ENCODE peak calls at places on chromosomes 2 and 18, in four cellular contexts. H is H9, J is mesenchymal stem cell, O is PC-3. R is an unnamed sample.
A peak's percentile ranks its signal among the peaks of the same experiment; 100 is the strongest.

GRCh38 chr2:217279571-217279970 is 419.7 kb upstream of the TNP1 start:
- DNase-seq in H (no peak), J (peak; percentile 93), O (peak; percentile 86), R (peak; percentile 97)

GRCh38 chr2:35463805-35464596 is 891.6 kb upstream of the CRIM1 start:
- DNase-seq in H (no peak), J (no peak), O (no peak), R (no peak)

GRCh38 chr2:241760301-241760771 is 16.3 kb upstream of the GAL3ST2 start:
- DNase-seq in H (peak; percentile 14), J (no peak), O (no peak), R (no peak)

GRCh38 chr2:191632426-191632825 is 45.5 kb upstream of the NABP1 start:
- DNase-seq in H (no peak), J (no peak), O (no peak), R (no peak)

GRCh38 chr2:118374974-118375745 is 286.9 kb downstream of the INSIG2 start:
- DNase-seq in H (no peak), J (no peak), O (no peak), R (peak; percentile 65)

GRCh38 chr2:133972786-133973185 is 281.1 kb upstream of the MGAT5 start:
- DNase-seq in H (no peak), J (no peak), O (no peak), R (peak; percentile 62)

GRCh38 chr2:200221055-200221692 is 85.3 kb upstream of the SPATS2L start:
- DNase-seq in H (no peak), J (no peak), O (no peak), R (no peak)

GRCh38 chr18:37378616-37379015 is 187.0 kb downstream of the CELF4 start:
- DNase-seq in H (no peak), J (no peak), O (no peak), R (no peak)

GRCh38 chr18:56501896-56502295 is 136.5 kb downstream of the TXNL1 start:
- DNase-seq in H (no peak), J (no peak), O (no peak), R (no peak)

GRCh38 chr2:24080721-24081120 is 3.9 kb downstream of the TP53I3 start:
- DNase-seq in H (no peak), J (no peak), O (no peak), R (no peak)

GRCh38 chr2:2586068-2586776 is 255.1 kb upstream of the MYT1L start:
- DNase-seq in H (no peak), J (no peak), O (no peak), R (no peak)

GRCh38 chr2:68594674-68595492 is 48.5 kb upstream of the PROKR1 start:
- DNase-seq in H (peak; percentile 38), J (peak; percentile 50), O (peak; percentile 66), R (peak; percentile 57)

GRCh38 chr2:98348066-98348561 is 1.9 kb downstream of the CNGA3 start:
- DNase-seq in H (peak; percentile 75), J (peak; percentile 21), O (no peak), R (peak; percentile 18)

GRCh38 chr2:177344316-177344715 is 48.3 kb upstream of the AGPS start:
- DNase-seq in H (no peak), J (no peak), O (peak; percentile 23), R (no peak)

GRCh38 chr2:201628545-201628944 is 14.8 kb downstream of the TMEM237 start:
- DNase-seq in H (no peak), J (peak; percentile 3), O (no peak), R (peak; percentile 72)

GRCh38 chr2:202237787-202238233 is 587 bp downstream of the SUMO1 start:
- DNase-seq in H (peak; percentile 45), J (peak; percentile 83), O (peak; percentile 34), R (peak; percentile 87)

GRCh38 chr2:33496150-33496549 is 19.7 kb downstream of the RASGRP3 start:
- DNase-seq in H (no peak), J (peak; percentile 87), O (no peak), R (peak; percentile 71)

GRCh38 chr2:21860913-21861312 is 737.1 kb downstream of the TDRD15 start:
- DNase-seq in H (no peak), J (peak; percentile 5), O (no peak), R (no peak)

GRCh38 chr18:64207818-64208217 is 58.9 kb upstream of the LINC00305 start:
- DNase-seq in H (no peak), J (no peak), O (no peak), R (no peak)

GRCh38 chr2:76640905-76641304 is 881.3 kb downstream of the LRRTM4 start:
- DNase-seq in H (no peak), J (peak; percentile 12), O (no peak), R (no peak)

GRCh38 chr2:69582582-69583176 is 60.9 kb downstream of the AAK1 start:
- DNase-seq in H (no peak), J (no peak), O (no peak), R (peak; percentile 27)

GRCh38 chr18:79589601-79590091 is 90.0 kb upstream of the CTDP1 start:
- DNase-seq in H (no peak), J (no peak), O (no peak), R (no peak)

GRCh38 chr2:75627902-75628504 is 18.6 kb upstream of the MRPL19 start:
- DNase-seq in H (peak; percentile 80), J (peak; percentile 74), O (peak; percentile 90), R (peak; percentile 84)

GRCh38 chr2:75632813-75633212 is 13.8 kb upstream of the MRPL19 start:
- DNase-seq in H (no peak), J (no peak), O (no peak), R (no peak)

GRCh38 chr2:75633620-75634019 is 13.0 kb upstream of the MRPL19 start:
- DNase-seq in H (no peak), J (no peak), O (no peak), R (no peak)

GRCh38 chr2:75634945-75635344 is 11.6 kb upstream of the MRPL19 start:
- DNase-seq in H (no peak), J (no peak), O (peak; percentile 8), R (no peak)

GRCh38 chr2:75632091-75632704 is 14.4 kb upstream of the MRPL19 start:
- DNase-seq in H (no peak), J (peak; percentile 21), O (no peak), R (peak; percentile 79)
- H2AFZ ChIP-seq in H (peak overlapping the region; percentile 57), J (no peak overlapping the region), O (no peak overlapping the region), R (peak overlapping the region; percentile 81)

DNA sequence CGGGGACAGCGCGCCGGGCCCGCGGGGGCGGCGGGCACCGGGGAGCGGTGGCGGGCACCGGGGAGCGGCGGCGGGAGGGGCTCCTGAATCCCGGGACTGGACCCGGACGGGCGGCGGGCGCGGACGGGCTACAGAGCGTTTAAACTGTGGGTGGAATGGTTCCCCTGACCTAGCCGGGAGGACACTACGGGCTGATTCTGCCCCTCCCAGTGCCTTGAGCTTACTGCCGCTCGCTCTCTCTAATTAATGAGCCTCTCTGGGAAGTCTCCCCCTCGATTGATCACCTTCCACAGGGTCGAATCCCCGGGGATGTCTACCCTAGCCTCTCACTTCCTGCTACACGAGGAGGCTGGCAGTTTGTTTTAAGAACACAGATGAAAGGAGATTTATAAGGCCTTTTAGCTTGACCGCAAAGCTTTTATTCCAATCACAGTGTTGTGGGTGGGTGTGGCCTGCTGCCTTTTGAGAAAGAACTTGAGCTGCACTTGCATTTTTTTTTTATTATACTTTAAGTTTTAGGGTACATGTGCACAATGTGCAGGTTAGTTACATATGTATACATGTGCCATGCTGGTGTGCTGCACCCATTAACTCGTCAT is 1.0 kb downstream of the GNAL start:
- DNase-seq in H (peak; percentile 52), J (peak; percentile 46), O (no peak), R (peak; percentile 20)
- H3K9ac ChIP-seq in H (no peak overlapping the region), J (no peak overlapping the region), O (no peak overlapping the region), R (no peak overlapping the region)

GRCh38 chr18:22667616-22668422 is 250.1 kb upstream of the CTAGE1 start:
- DNase-seq in H (no peak), J (peak; percentile 85), O (peak; percentile 91), R (peak; percentile 88)
- H2AFZ ChIP-seq in H (no peak overlapping the region), J (peak overlapping the region; percentile 49), O (peak overlapping the region; percentile 33), R (peak overlapping the region; percentile 61)

GRCh38 chr2:151774506-151774905 is 40.2 kb upstream of the NEB start:
- DNase-seq in H (no peak), J (peak; percentile 53), O (peak; percentile 83), R (peak; percentile 83)
- H3K9ac ChIP-seq in H (no peak overlapping the region), J (peak overlapping the region; percentile 88), O (no peak overlapping the region), R (peak overlapping the region; percentile 71)

GRCh38 chr2:236715511-236715961 is 145.9 kb downstream of the ACKR3 start:
- DNase-seq in H (no peak), J (no peak), O (no peak), R (peak; percentile 52)

GRCh38 chr2:236715077-236715476 is 145.5 kb downstream of the ACKR3 start:
- DNase-seq in H (no peak), J (no peak), O (no peak), R (no peak)

GRCh38 chr2:236717719-236718118 is 148.1 kb downstream of the ACKR3 start:
- DNase-seq in H (no peak), J (no peak), O (peak; percentile 55), R (no peak)

GRCh38 chr2:236718207-236718992 is 148.8 kb downstream of the ACKR3 start:
- DNase-seq in H (no peak), J (no peak), O (peak; percentile 60), R (no peak)

GRCh38 chr2:236717120-236717519 is 147.5 kb downstream of the ACKR3 start:
- DNase-seq in H (no peak), J (no peak), O (no peak), R (no peak)
- H2AFZ ChIP-seq in H (no peak overlapping the region), J (no peak overlapping the region), O (no peak overlapping the region), R (no peak overlapping the region)

DNA sequence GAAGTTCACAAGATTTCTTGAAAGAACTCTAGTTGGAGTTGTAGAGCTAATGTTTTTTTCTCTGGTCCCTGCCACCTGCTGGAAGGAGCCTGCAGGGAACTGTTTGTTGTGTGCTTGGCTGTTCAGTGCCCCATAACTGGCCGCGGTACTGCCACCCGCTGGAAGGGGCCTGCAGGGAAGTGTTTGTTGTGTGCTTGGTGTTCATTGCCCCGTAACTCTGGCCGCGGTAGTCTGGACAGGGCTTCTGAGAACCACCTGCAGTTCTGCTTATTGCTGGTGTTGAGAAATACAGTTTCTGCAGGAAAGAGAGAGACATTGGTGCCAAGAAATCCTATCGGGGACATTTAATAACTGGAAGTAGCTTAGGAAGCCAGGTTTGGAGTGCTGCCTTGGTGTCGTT is 58.1 kb downstream of the AGAP1 start:
- DNase-seq in H (peak; percentile 82), J (peak; percentile 59), O (peak; percentile 71), R (peak; percentile 53)
- H3K9ac ChIP-seq in H (no peak overlapping the region), J (no peak overlapping the region), O (no peak overlapping the region), R (no peak overlapping the region)

GRCh38 chr2:10954856-10955818 is 43.4 kb downstream of the KCNF1 start:
- DNase-seq in H (no peak), J (peak; percentile 36), O (peak; percentile 41), R (no peak)
- H2AFZ ChIP-seq in H (no peak overlapping the region), J (no peak overlapping the region), O (no peak overlapping the region), R (no peak overlapping the region)

DNA sequence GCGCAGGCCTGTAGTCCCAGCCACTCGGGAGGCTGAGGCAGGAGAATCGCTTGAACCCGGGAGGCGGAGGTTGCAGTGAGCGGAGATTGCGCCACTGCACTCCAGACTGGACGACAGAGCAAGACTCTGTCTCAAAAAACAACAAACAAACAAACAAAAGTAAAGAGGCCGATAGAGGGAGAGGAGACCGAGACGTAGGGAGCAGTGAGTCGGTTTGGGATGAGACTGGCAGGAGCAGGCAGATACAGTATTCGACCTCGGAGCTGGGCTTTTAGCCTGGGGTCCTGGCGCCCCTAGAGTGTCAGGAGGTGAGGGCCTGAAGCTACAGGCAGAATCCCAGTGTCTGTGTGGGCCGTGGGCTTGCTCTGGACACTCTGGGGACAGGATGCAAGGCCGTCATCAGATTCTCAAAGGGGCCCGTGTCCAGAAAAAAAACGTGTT is 51.2 kb downstream of the SLC4A1AP start:
- DNase-seq in H (no peak), J (no peak), O (no peak), R (peak; percentile 27)
- H3K9ac ChIP-seq in H (peak overlapping the region; percentile 64), J (peak overlapping the region; percentile 93), O (peak overlapping the region; percentile 57), R (peak overlapping the region; percentile 84)

R was measured in GM23248.